ENCODE peak calls at places on chromosomes 16 and 17, in eight cellular contexts. I, B, H, W, Z, A, O and K are unnamed samples.

GRCh38 chr17:31627960-31628359 is 231.1 kb downstream of the COPRS start:
- DNase-seq in I (peak; percentile 79), B (no peak), H (no peak), W (no peak), Z (no peak), A (no peak), O (peak; percentile 88), K (peak; percentile 42)

GRCh38 chr17:73719588-73720071 is 75.4 kb upstream of the SDK2 start:
- DNase-seq in I (no peak), B (no peak), H (no peak), W (no peak), Z (peak; percentile 22), A (peak; percentile 43), O (no peak), K (no peak)

GRCh38 chr17:17742133-17742621 is 60.9 kb downstream of the RAI1 start:
- DNase-seq in I (peak; percentile 55), B (no peak), H (no peak), W (no peak), Z (no peak), A (no peak), O (peak; percentile 48), K (no peak)

GRCh38 chr17:12316021-12316420 is 295.3 kb downstream of the MAP2K4 start:
- DNase-seq in I (no peak), B (no peak), H (no peak), W (no peak), Z (no peak), A (no peak), O (peak; percentile 16), K (no peak)

GRCh38 chr17:61770752-61771533 is 92.4 kb downstream of the BRIP1 start:
- DNase-seq in I (peak; percentile 12), B (no peak), H (no peak), W (no peak), Z (no peak), A (no peak), O (peak; percentile 85), K (peak; percentile 12)

GRCh38 chr17:34780438-34780837 is 180.8 kb downstream of the CCT6B start:
- DNase-seq in I (no peak), B (no peak), H (no peak), W (no peak), Z (no peak), A (no peak), O (no peak), K (no peak)

GRCh38 chr16:27286446-27286845 is 17.9 kb upstream of the NSMCE1 start:
- DNase-seq in I (peak; percentile 94), B (no peak), H (no peak), W (no peak), Z (peak; percentile 53), A (no peak), O (peak; percentile 97), K (peak; percentile 94)

GRCh38 chr17:9768381-9768934 is 22.9 kb downstream of the DHRS7C start:
- DNase-seq in I (peak; percentile 33), B (no peak), H (no peak), W (no peak), Z (no peak), A (no peak), O (peak; percentile 45), K (peak; percentile 11)

GRCh38 chr16:78775161-78775561 is 675.7 kb downstream of the WWOX start:
- DNase-seq in I (no peak), B (no peak), H (no peak), W (no peak), Z (no peak), A (no peak), O (no peak), K (no peak)

GRCh38 chr16:74034862-74035261 is 261.8 kb upstream of the PSMD7 start:
- DNase-seq in I (peak; percentile 9), B (no peak), H (no peak), W (no peak), Z (no peak), A (no peak), O (peak; percentile 35), K (no peak)

GRCh38 chr17:42321555-42321954 is 33.3 kb downstream of the STAT5A start:
- DNase-seq in I (no peak), B (no peak), H (no peak), W (no peak), Z (no peak), A (no peak), O (no peak), K (no peak)

DNA sequence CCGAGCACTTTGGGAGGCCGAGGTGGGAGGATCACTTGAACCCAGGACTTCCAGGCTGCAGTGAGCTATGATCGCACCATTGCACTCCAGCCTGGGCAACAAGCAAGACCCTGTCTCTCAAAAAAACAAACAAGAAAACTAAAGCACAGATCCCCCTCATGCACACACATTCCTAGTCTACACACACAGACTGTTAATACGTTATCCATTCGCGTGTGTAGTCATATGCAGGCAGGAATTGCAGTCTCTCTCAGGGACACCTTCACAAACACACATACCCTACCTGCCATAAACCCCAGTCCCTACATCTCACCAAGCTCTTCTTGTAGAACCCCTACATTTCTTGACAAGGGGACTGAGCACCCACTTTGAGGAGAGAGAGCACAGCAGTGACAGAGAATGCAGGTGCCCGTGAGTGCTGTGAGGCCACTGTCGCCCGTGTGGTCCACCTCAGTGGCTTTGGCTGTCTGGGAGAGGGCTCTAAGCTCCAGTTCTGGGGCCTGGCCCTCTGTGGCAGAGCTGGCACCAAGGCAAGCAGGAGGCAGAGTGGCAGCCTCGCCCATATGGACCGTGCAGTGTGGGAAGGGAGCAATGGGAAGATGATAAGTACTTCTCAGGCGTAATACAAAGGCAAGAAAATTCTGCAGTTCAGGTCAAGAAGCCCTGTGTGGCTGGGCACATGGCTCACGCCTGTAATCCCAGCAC is 59.0 kb upstream of the RPH3AL start:
- DNase-seq in I (no peak), B (no peak), H (no peak), W (no peak), Z (no peak), A (no peak), O (no peak), K (no peak)
- H3K4me3 ChIP-seq in I (no peak overlapping the region), B (peak overlapping the region; percentile 93), H (no peak overlapping the region), W (no peak overlapping the region), Z (peak overlapping the region; percentile 86), A (peak overlapping the region; percentile 93), O (no peak overlapping the region), K (peak overlapping the region; percentile 75)

GRCh38 chr16:72818286-72818845 is 229.6 kb downstream of the ZFHX3 start:
- DNase-seq in I (peak; percentile 42), B (no peak), H (no peak), W (no peak), Z (no peak), A (no peak), O (no peak), K (peak; percentile 62)
- TF ChIP-seq CTCF in I (peak; percentile 25), B (no peak), H (peak; percentile 49), W (no peak), Z (no peak), A (no peak), O (no peak), K (peak; percentile 32)

GRCh38 chr17:1107083-1107776 is 72.6 kb downstream of the ABR start:
- DNase-seq in I (no peak), B (no peak), H (no peak), W (no peak), Z (no peak), A (no peak), O (no peak), K (no peak)
- H3K4me3 ChIP-seq in I (no peak overlapping the region), B (peak overlapping the region; percentile 81), H (no peak overlapping the region), W (no peak overlapping the region), Z (peak overlapping the region; percentile 81), A (peak overlapping the region; percentile 70), O (no peak overlapping the region), K (no peak overlapping the region)

GRCh38 chr17:56939869-56940484 is 20.9 kb downstream of the COIL start:
- DNase-seq in I (peak; percentile 57), B (no peak), H (peak; percentile 34), W (no peak), Z (no peak), A (no peak), O (peak; percentile 73), K (peak; percentile 37)
- TF ChIP-seq CTCF in I (peak; percentile 57), B (peak; percentile 70), H (peak; percentile 71), W (peak; percentile 57), Z (peak; percentile 66), A (peak; percentile 77), O (peak; percentile 57), K (peak; percentile 52)

GRCh38 chr17:4896332-4897197 is 2.8 kb upstream of the C17orf107 start:
- DNase-seq in I (no peak), B (no peak), H (no peak), W (no peak), Z (no peak), A (no peak), O (no peak), K (no peak)
- H3K4me3 ChIP-seq in I (no peak overlapping the region), B (no peak overlapping the region), H (no peak overlapping the region), W (no peak overlapping the region), Z (no peak overlapping the region), A (no peak overlapping the region), O (no peak overlapping the region), K (no peak overlapping the region)

DNA sequence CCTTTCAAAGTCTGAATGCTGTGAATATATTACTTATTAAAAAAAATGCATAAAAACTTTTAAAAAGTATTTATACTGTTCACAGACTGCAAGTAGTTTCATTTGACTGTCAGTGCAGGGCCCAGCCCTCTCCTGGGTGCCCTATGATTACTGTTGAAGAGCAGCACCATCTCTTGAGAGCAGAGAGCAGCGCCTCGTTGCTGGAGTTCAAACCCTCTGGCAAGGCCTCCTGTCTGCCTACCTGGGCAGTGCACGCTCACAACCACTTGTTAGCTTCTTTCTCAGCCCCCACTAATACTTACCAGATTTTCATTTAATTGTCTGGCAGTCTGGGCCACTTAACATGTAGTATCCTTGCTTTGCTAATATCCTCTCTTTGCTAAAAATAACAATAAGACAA is 233.4 kb downstream of the PHKB start:
- DNase-seq in I (no peak), B (no peak), H (no peak), W (no peak), Z (no peak), A (no peak), O (no peak), K (no peak)
- TF ChIP-seq CTCF in I (no peak), B (no peak), H (no peak), W (no peak), Z (no peak), A (no peak), O (no peak), K (no peak)

DNA sequence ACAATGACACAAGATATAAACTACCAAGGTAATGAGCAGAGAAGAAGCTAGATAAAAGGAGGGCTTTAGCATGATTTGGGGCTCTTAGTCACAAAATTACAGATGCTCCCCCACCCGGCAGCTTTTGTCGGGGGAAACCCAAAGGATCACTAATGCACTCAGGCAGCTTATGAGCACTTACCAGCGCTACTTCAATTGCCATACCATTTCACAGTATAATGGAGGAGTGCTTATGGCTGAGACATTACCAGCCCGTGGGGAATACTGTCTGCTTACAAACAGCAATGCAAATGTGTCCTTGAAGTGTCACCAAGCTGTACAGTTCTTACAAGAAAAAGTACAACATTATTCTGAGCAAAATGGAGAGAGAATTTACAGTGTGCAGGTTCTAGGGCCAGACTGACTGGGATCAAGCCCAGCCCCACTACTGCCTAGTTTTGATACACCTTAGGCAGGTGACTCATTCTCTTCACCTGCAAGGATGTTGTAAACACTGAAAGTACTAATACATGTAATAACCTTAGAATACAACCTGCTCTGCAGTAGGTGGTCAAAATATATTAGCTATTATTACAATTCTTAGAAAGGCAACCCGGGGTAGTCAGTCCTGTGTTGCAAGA is 16.3 kb downstream of the ANKFY1 start:
- DNase-seq in I (no peak), B (no peak), H (no peak), W (no peak), Z (no peak), A (no peak), O (no peak), K (no peak)
- H3K4me3 ChIP-seq in I (no peak overlapping the region), B (no peak overlapping the region), H (no peak overlapping the region), W (no peak overlapping the region), Z (no peak overlapping the region), A (no peak overlapping the region), O (no peak overlapping the region), K (no peak overlapping the region)

GRCh38 chr17:64057701-64058263 is 37.3 kb upstream of the ICAM2 start:
- DNase-seq in I (no peak), B (no peak), H (no peak), W (no peak), Z (no peak), A (no peak), O (no peak), K (no peak)
- TF ChIP-seq CTCF in I (no peak), B (no peak), H (no peak), W (no peak), Z (no peak), A (no peak), O (no peak), K (no peak)